ENCODE peak calls at places on chromosome 13, in seven cellular contexts. One of them, this sample, is unnamed.

GRCh38 chr13:20679879-20680278 is 23.6 kb upstream of the IL17D start:
- DNase-seq in GM10248: no peak
- DNase-seq in stimulated activated CD4-positive, alpha-beta T cell treated with anti-CD3 and anti-CD28 coated beads, TNF-alpha, amount 100 ng/mL, for 48 hours: no peak
- DNase-seq in breast epithelium: no peak
- DNase-seq in activated T-cell treated with anti-CD3 and anti-CD28 coated beads for 1 hour: no peak
- DNase-seq in mesenteric fat pad: no peak
- DNase-seq in CD8-positive, alpha-beta T cell: no peak
- DNase-seq in this sample: no peak

GRCh38 chr13:44976949-44977583 is 12.2 kb downstream of the NUFIP1 start:
- DNase-seq in GM10248: no peak
- DNase-seq in stimulated activated CD4-positive, alpha-beta T cell treated with anti-CD3 and anti-CD28 coated beads, TNF-alpha, amount 100 ng/mL, for 48 hours: no peak
- DNase-seq in breast epithelium: no peak
- DNase-seq in activated T-cell treated with anti-CD3 and anti-CD28 coated beads for 1 hour: no peak
- DNase-seq in mesenteric fat pad: no peak
- DNase-seq in CD8-positive, alpha-beta T cell: no peak
- DNase-seq in this sample: no peak

GRCh38 chr13:113155982-113156655 is 2.3 kb upstream of the PROZ start:
- DNase-seq in GM10248: no peak
- DNase-seq in stimulated activated CD4-positive, alpha-beta T cell treated with anti-CD3 and anti-CD28 coated beads, TNF-alpha, amount 100 ng/mL, for 48 hours: no peak
- DNase-seq in breast epithelium: no peak
- DNase-seq in activated T-cell treated with anti-CD3 and anti-CD28 coated beads for 1 hour: no peak
- DNase-seq in mesenteric fat pad: no peak
- DNase-seq in CD8-positive, alpha-beta T cell: no peak
- DNase-seq in this sample: peak

GRCh38 chr13:76600086-76600485 is 286.1 kb downstream of the KCTD12 start:
- DNase-seq in GM10248: no peak
- DNase-seq in stimulated activated CD4-positive, alpha-beta T cell treated with anti-CD3 and anti-CD28 coated beads, TNF-alpha, amount 100 ng/mL, for 48 hours: no peak
- DNase-seq in breast epithelium: no peak
- DNase-seq in activated T-cell treated with anti-CD3 and anti-CD28 coated beads for 1 hour: no peak
- DNase-seq in mesenteric fat pad: no peak
- DNase-seq in CD8-positive, alpha-beta T cell: no peak
- DNase-seq in this sample: no peak

GRCh38 chr13:103757361-103757760 is 691.1 kb upstream of the SLC10A2 start:
- DNase-seq in GM10248: no peak
- DNase-seq in stimulated activated CD4-positive, alpha-beta T cell treated with anti-CD3 and anti-CD28 coated beads, TNF-alpha, amount 100 ng/mL, for 48 hours: no peak
- DNase-seq in breast epithelium: no peak
- DNase-seq in activated T-cell treated with anti-CD3 and anti-CD28 coated beads for 1 hour: no peak
- DNase-seq in mesenteric fat pad: no peak
- DNase-seq in CD8-positive, alpha-beta T cell: no peak
- DNase-seq in this sample: no peak

GRCh38 chr13:106753241-106753640 is 185.3 kb upstream of the ARGLU1 start:
- DNase-seq in GM10248: no peak
- DNase-seq in stimulated activated CD4-positive, alpha-beta T cell treated with anti-CD3 and anti-CD28 coated beads, TNF-alpha, amount 100 ng/mL, for 48 hours: no peak
- DNase-seq in breast epithelium: no peak
- DNase-seq in activated T-cell treated with anti-CD3 and anti-CD28 coated beads for 1 hour: no peak
- DNase-seq in mesenteric fat pad: no peak
- DNase-seq in CD8-positive, alpha-beta T cell: no peak
- DNase-seq in this sample: no peak

GRCh38 chr13:27450921-27451461 is 627 bp upstream of the MTIF3 start:
- DNase-seq in GM10248: peak
- DNase-seq in stimulated activated CD4-positive, alpha-beta T cell treated with anti-CD3 and anti-CD28 coated beads, TNF-alpha, amount 100 ng/mL, for 48 hours: no peak
- DNase-seq in breast epithelium: peak
- DNase-seq in activated T-cell treated with anti-CD3 and anti-CD28 coated beads for 1 hour: no peak
- DNase-seq in mesenteric fat pad: peak
- DNase-seq in CD8-positive, alpha-beta T cell: no peak
- DNase-seq in this sample: no peak

GRCh38 chr13:25034173-25034572 is 61.8 kb upstream of the PABPC3 start:
- DNase-seq in GM10248: no peak
- DNase-seq in stimulated activated CD4-positive, alpha-beta T cell treated with anti-CD3 and anti-CD28 coated beads, TNF-alpha, amount 100 ng/mL, for 48 hours: no peak
- DNase-seq in breast epithelium: no peak
- DNase-seq in activated T-cell treated with anti-CD3 and anti-CD28 coated beads for 1 hour: no peak
- DNase-seq in mesenteric fat pad: no peak
- DNase-seq in CD8-positive, alpha-beta T cell: no peak
- DNase-seq in this sample: no peak

GRCh38 chr13:40217675-40218074 is 448.8 kb downstream of the FOXO1 start:
- DNase-seq in GM10248: no peak
- DNase-seq in stimulated activated CD4-positive, alpha-beta T cell treated with anti-CD3 and anti-CD28 coated beads, TNF-alpha, amount 100 ng/mL, for 48 hours: no peak
- DNase-seq in breast epithelium: no peak
- DNase-seq in activated T-cell treated with anti-CD3 and anti-CD28 coated beads for 1 hour: no peak
- DNase-seq in mesenteric fat pad: no peak
- DNase-seq in CD8-positive, alpha-beta T cell: no peak
- DNase-seq in this sample: no peak

GRCh38 chr13:50319603-50320296 is 304.5 kb downstream of the KCNRG start:
- DNase-seq in GM10248: no peak
- DNase-seq in stimulated activated CD4-positive, alpha-beta T cell treated with anti-CD3 and anti-CD28 coated beads, TNF-alpha, amount 100 ng/mL, for 48 hours: no peak
- DNase-seq in breast epithelium: peak
- DNase-seq in activated T-cell treated with anti-CD3 and anti-CD28 coated beads for 1 hour: no peak
- DNase-seq in mesenteric fat pad: no peak
- DNase-seq in CD8-positive, alpha-beta T cell: no peak
- DNase-seq in this sample: no peak

GRCh38 chr13:94217370-94217769 is 262.1 kb downstream of the DCT start:
- DNase-seq in GM10248: no peak
- DNase-seq in stimulated activated CD4-positive, alpha-beta T cell treated with anti-CD3 and anti-CD28 coated beads, TNF-alpha, amount 100 ng/mL, for 48 hours: no peak
- DNase-seq in breast epithelium: no peak
- DNase-seq in activated T-cell treated with anti-CD3 and anti-CD28 coated beads for 1 hour: no peak
- DNase-seq in mesenteric fat pad: no peak
- DNase-seq in CD8-positive, alpha-beta T cell: no peak
- DNase-seq in this sample: no peak

GRCh38 chr13:84137292-84137691 is 255.0 kb upstream of the SLITRK1 start:
- DNase-seq in GM10248: no peak
- DNase-seq in stimulated activated CD4-positive, alpha-beta T cell treated with anti-CD3 and anti-CD28 coated beads, TNF-alpha, amount 100 ng/mL, for 48 hours: peak
- DNase-seq in breast epithelium: no peak
- DNase-seq in activated T-cell treated with anti-CD3 and anti-CD28 coated beads for 1 hour: peak
- DNase-seq in mesenteric fat pad: no peak
- DNase-seq in CD8-positive, alpha-beta T cell: peak
- DNase-seq in this sample: no peak

GRCh38 chr13:114099918-114100445 is 32.4 kb downstream of the RASA3 start:
- DNase-seq in GM10248: no peak
- DNase-seq in stimulated activated CD4-positive, alpha-beta T cell treated with anti-CD3 and anti-CD28 coated beads, TNF-alpha, amount 100 ng/mL, for 48 hours: no peak
- DNase-seq in breast epithelium: peak
- DNase-seq in activated T-cell treated with anti-CD3 and anti-CD28 coated beads for 1 hour: no peak
- DNase-seq in mesenteric fat pad: peak
- DNase-seq in CD8-positive, alpha-beta T cell: no peak
- DNase-seq in this sample: no peak

GRCh38 chr13:39765801-39766463 is 110.5 kb downstream of the COG6 start:
- DNase-seq in GM10248: no peak
- DNase-seq in stimulated activated CD4-positive, alpha-beta T cell treated with anti-CD3 and anti-CD28 coated beads, TNF-alpha, amount 100 ng/mL, for 48 hours: no peak
- DNase-seq in breast epithelium: no peak
- DNase-seq in activated T-cell treated with anti-CD3 and anti-CD28 coated beads for 1 hour: no peak
- DNase-seq in mesenteric fat pad: no peak
- DNase-seq in CD8-positive, alpha-beta T cell: no peak
- DNase-seq in this sample: no peak

GRCh38 chr13:31067416-31068118 is 94.1 kb downstream of the HSPH1 start:
- DNase-seq in GM10248: no peak
- DNase-seq in stimulated activated CD4-positive, alpha-beta T cell treated with anti-CD3 and anti-CD28 coated beads, TNF-alpha, amount 100 ng/mL, for 48 hours: no peak
- DNase-seq in breast epithelium: no peak
- DNase-seq in activated T-cell treated with anti-CD3 and anti-CD28 coated beads for 1 hour: no peak
- DNase-seq in mesenteric fat pad: no peak
- DNase-seq in CD8-positive, alpha-beta T cell: no peak
- DNase-seq in this sample: no peak

GRCh38 chr13:32976046-32976781 is 40.0 kb upstream of the KL start:
- DNase-seq in GM10248: no peak
- DNase-seq in stimulated activated CD4-positive, alpha-beta T cell treated with anti-CD3 and anti-CD28 coated beads, TNF-alpha, amount 100 ng/mL, for 48 hours: no peak
- DNase-seq in breast epithelium: no peak
- DNase-seq in activated T-cell treated with anti-CD3 and anti-CD28 coated beads for 1 hour: no peak
- DNase-seq in mesenteric fat pad: no peak
- DNase-seq in CD8-positive, alpha-beta T cell: no peak
- DNase-seq in this sample: no peak

GRCh38 chr13:100347941-100348340 is 240.6 kb downstream of the GGACT start:
- DNase-seq in GM10248: no peak
- DNase-seq in stimulated activated CD4-positive, alpha-beta T cell treated with anti-CD3 and anti-CD28 coated beads, TNF-alpha, amount 100 ng/mL, for 48 hours: no peak
- DNase-seq in breast epithelium: no peak
- DNase-seq in activated T-cell treated with anti-CD3 and anti-CD28 coated beads for 1 hour: no peak
- DNase-seq in mesenteric fat pad: no peak
- DNase-seq in CD8-positive, alpha-beta T cell: no peak
- DNase-seq in this sample: no peak

GRCh38 chr13:78701383-78701782 is 42.4 kb upstream of the OBI1 start:
- DNase-seq in GM10248: no peak
- DNase-seq in stimulated activated CD4-positive, alpha-beta T cell treated with anti-CD3 and anti-CD28 coated beads, TNF-alpha, amount 100 ng/mL, for 48 hours: no peak
- DNase-seq in breast epithelium: no peak
- DNase-seq in activated T-cell treated with anti-CD3 and anti-CD28 coated beads for 1 hour: no peak
- DNase-seq in mesenteric fat pad: no peak
- DNase-seq in CD8-positive, alpha-beta T cell: no peak
- DNase-seq in this sample: no peak

GRCh38 chr13:44955421-44955820 is 33.9 kb downstream of the NUFIP1 start:
- DNase-seq in GM10248: no peak
- DNase-seq in stimulated activated CD4-positive, alpha-beta T cell treated with anti-CD3 and anti-CD28 coated beads, TNF-alpha, amount 100 ng/mL, for 48 hours: no peak
- DNase-seq in breast epithelium: no peak
- DNase-seq in activated T-cell treated with anti-CD3 and anti-CD28 coated beads for 1 hour: no peak
- DNase-seq in mesenteric fat pad: no peak
- DNase-seq in CD8-positive, alpha-beta T cell: no peak
- DNase-seq in this sample: no peak

GRCh38 chr13:19680751-19681150 is 47.3 kb downstream of the MPHOSPH8 start:
- DNase-seq in GM10248: no peak
- DNase-seq in stimulated activated CD4-positive, alpha-beta T cell treated with anti-CD3 and anti-CD28 coated beads, TNF-alpha, amount 100 ng/mL, for 48 hours: no peak
- DNase-seq in breast epithelium: no peak
- DNase-seq in activated T-cell treated with anti-CD3 and anti-CD28 coated beads for 1 hour: no peak
- DNase-seq in mesenteric fat pad: no peak
- DNase-seq in CD8-positive, alpha-beta T cell: no peak
- DNase-seq in this sample: no peak

GRCh38 chr13:113762538-113762937 is 3.5 kb downstream of the TMEM255B start:
- DNase-seq in GM10248: no peak
- DNase-seq in stimulated activated CD4-positive, alpha-beta T cell treated with anti-CD3 and anti-CD28 coated beads, TNF-alpha, amount 100 ng/mL, for 48 hours: no peak
- DNase-seq in breast epithelium: no peak
- DNase-seq in activated T-cell treated with anti-CD3 and anti-CD28 coated beads for 1 hour: no peak
- DNase-seq in mesenteric fat pad: peak
- DNase-seq in CD8-positive, alpha-beta T cell: no peak
- DNase-seq in this sample: no peak

GRCh38 chr13:32910530-32910929 is 105.7 kb upstream of the KL start:
- DNase-seq in GM10248: no peak
- DNase-seq in stimulated activated CD4-positive, alpha-beta T cell treated with anti-CD3 and anti-CD28 coated beads, TNF-alpha, amount 100 ng/mL, for 48 hours: no peak
- DNase-seq in breast epithelium: no peak
- DNase-seq in activated T-cell treated with anti-CD3 and anti-CD28 coated beads for 1 hour: no peak
- DNase-seq in mesenteric fat pad: no peak
- DNase-seq in CD8-positive, alpha-beta T cell: no peak
- DNase-seq in this sample: no peak

GRCh38 chr13:20358022-20358421 is 125.9 kb upstream of the GJB6 start:
- DNase-seq in GM10248: no peak
- DNase-seq in stimulated activated CD4-positive, alpha-beta T cell treated with anti-CD3 and anti-CD28 coated beads, TNF-alpha, amount 100 ng/mL, for 48 hours: no peak
- DNase-seq in breast epithelium: no peak
- DNase-seq in activated T-cell treated with anti-CD3 and anti-CD28 coated beads for 1 hour: no peak
- DNase-seq in mesenteric fat pad: no peak
- DNase-seq in CD8-positive, alpha-beta T cell: no peak
- DNase-seq in this sample: no peak

GRCh38 chr13:51244637-51245405 is 22.6 kb downstream of the FAM124A start:
- DNase-seq in GM10248: no peak
- DNase-seq in stimulated activated CD4-positive, alpha-beta T cell treated with anti-CD3 and anti-CD28 coated beads, TNF-alpha, amount 100 ng/mL, for 48 hours: no peak
- DNase-seq in breast epithelium: no peak
- DNase-seq in activated T-cell treated with anti-CD3 and anti-CD28 coated beads for 1 hour: no peak
- DNase-seq in mesenteric fat pad: no peak
- DNase-seq in CD8-positive, alpha-beta T cell: no peak
- DNase-seq in this sample: no peak

GRCh38 chr13:71618154-71618553 is 248.8 kb downstream of the DACH1 start:
- DNase-seq in GM10248: no peak
- DNase-seq in stimulated activated CD4-positive, alpha-beta T cell treated with anti-CD3 and anti-CD28 coated beads, TNF-alpha, amount 100 ng/mL, for 48 hours: no peak
- DNase-seq in breast epithelium: no peak
- DNase-seq in activated T-cell treated with anti-CD3 and anti-CD28 coated beads for 1 hour: no peak
- DNase-seq in mesenteric fat pad: no peak
- DNase-seq in CD8-positive, alpha-beta T cell: no peak
- DNase-seq in this sample: no peak

GRCh38 chr13:65292488-65292901 is 1937.6 kb downstream of the PCDH9 start:
- DNase-seq in GM10248: no peak
- DNase-seq in stimulated activated CD4-positive, alpha-beta T cell treated with anti-CD3 and anti-CD28 coated beads, TNF-alpha, amount 100 ng/mL, for 48 hours: no peak
- DNase-seq in breast epithelium: no peak
- DNase-seq in activated T-cell treated with anti-CD3 and anti-CD28 coated beads for 1 hour: no peak
- DNase-seq in mesenteric fat pad: no peak
- DNase-seq in CD8-positive, alpha-beta T cell: no peak
- DNase-seq in this sample: no peak

GRCh38 chr13:63425131-63425530 is 2009.5 kb upstream of the PCDH20 start:
- DNase-seq in GM10248: no peak
- DNase-seq in stimulated activated CD4-positive, alpha-beta T cell treated with anti-CD3 and anti-CD28 coated beads, TNF-alpha, amount 100 ng/mL, for 48 hours: no peak
- DNase-seq in breast epithelium: no peak
- DNase-seq in activated T-cell treated with anti-CD3 and anti-CD28 coated beads for 1 hour: no peak
- DNase-seq in mesenteric fat pad: no peak
- DNase-seq in CD8-positive, alpha-beta T cell: no peak
- DNase-seq in this sample: no peak

GRCh38 chr13:104314926-104315535 is 1248.8 kb upstream of the SLC10A2 start:
- DNase-seq in GM10248: no peak
- DNase-seq in stimulated activated CD4-positive, alpha-beta T cell treated with anti-CD3 and anti-CD28 coated beads, TNF-alpha, amount 100 ng/mL, for 48 hours: no peak
- DNase-seq in breast epithelium: no peak
- DNase-seq in activated T-cell treated with anti-CD3 and anti-CD28 coated beads for 1 hour: no peak
- DNase-seq in mesenteric fat pad: no peak
- DNase-seq in CD8-positive, alpha-beta T cell: no peak
- DNase-seq in this sample: no peak

GRCh38 chr13:31950121-31950810 is 81.3 kb upstream of the FRY start:
- DNase-seq in GM10248: no peak
- DNase-seq in stimulated activated CD4-positive, alpha-beta T cell treated with anti-CD3 and anti-CD28 coated beads, TNF-alpha, amount 100 ng/mL, for 48 hours: no peak
- DNase-seq in breast epithelium: no peak
- DNase-seq in activated T-cell treated with anti-CD3 and anti-CD28 coated beads for 1 hour: no peak
- DNase-seq in mesenteric fat pad: no peak
- DNase-seq in CD8-positive, alpha-beta T cell: no peak
- DNase-seq in this sample: no peak

GRCh38 chr13:94673841-94674240 is 38.5 kb downstream of the SOX21 start:
- DNase-seq in GM10248: no peak
- DNase-seq in stimulated activated CD4-positive, alpha-beta T cell treated with anti-CD3 and anti-CD28 coated beads, TNF-alpha, amount 100 ng/mL, for 48 hours: no peak
- DNase-seq in breast epithelium: no peak
- DNase-seq in activated T-cell treated with anti-CD3 and anti-CD28 coated beads for 1 hour: no peak
- DNase-seq in mesenteric fat pad: no peak
- DNase-seq in CD8-positive, alpha-beta T cell: no peak
- DNase-seq in this sample: no peak

This sample was measured in coronary artery.